ENCODE peak calls at places on chromosomes 3 and 15, in five cellular contexts. One of them, this sample, is unnamed.
A peak's percentile ranks its signal among the peaks of the same experiment; 100 is the strongest.

GRCh38 chr3:48628277-48629017 is 6.8 kb downstream of the SLC26A6 start:
- DNase-seq in GM23248: no peak
- DNase-seq in left ventricle myocardium inferior: no peak
- DNase-seq in esophagus muscularis mucosa: no peak
- DNase-seq in CD4-positive, alpha-beta memory T cell: no peak
- DNase-seq in this sample: no peak

GRCh38 chr15:63834500-63835210 is 907 bp upstream of the HERC1 start:
- DNase-seq in GM23248: no peak
- DNase-seq in left ventricle myocardium inferior: no peak
- DNase-seq in esophagus muscularis mucosa: no peak
- DNase-seq in CD4-positive, alpha-beta memory T cell: no peak
- DNase-seq in this sample: no peak

GRCh38 chr3:159854500-159855124 is 134.0 kb upstream of the IL12A start:
- DNase-seq in GM23248: peak; percentile 95
- DNase-seq in left ventricle myocardium inferior: no peak
- DNase-seq in esophagus muscularis mucosa: no peak
- DNase-seq in CD4-positive, alpha-beta memory T cell: no peak
- DNase-seq in this sample: no peak

GRCh38 chr3:97235179-97235578 is 420.8 kb downstream of the EPHA6 start:
- DNase-seq in GM23248: no peak
- DNase-seq in left ventricle myocardium inferior: no peak
- DNase-seq in esophagus muscularis mucosa: no peak
- DNase-seq in CD4-positive, alpha-beta memory T cell: no peak
- DNase-seq in this sample: no peak

GRCh38 chr3:195838714-195839113 is 27.0 kb upstream of the MUC4 start:
- DNase-seq in GM23248: no peak
- DNase-seq in left ventricle myocardium inferior: no peak
- DNase-seq in esophagus muscularis mucosa: no peak
- DNase-seq in CD4-positive, alpha-beta memory T cell: no peak
- DNase-seq in this sample: no peak

GRCh38 chr3:170751894-170752283 is 118.1 kb downstream of the RPL22L1 start:
- DNase-seq in GM23248: peak; percentile 55
- DNase-seq in left ventricle myocardium inferior: no peak
- DNase-seq in esophagus muscularis mucosa: no peak
- DNase-seq in CD4-positive, alpha-beta memory T cell: no peak
- DNase-seq in this sample: no peak

GRCh38 chr3:195566797-195567196 is 16.9 kb downstream of the APOD start:
- DNase-seq in GM23248: peak; percentile 43
- DNase-seq in left ventricle myocardium inferior: no peak
- DNase-seq in esophagus muscularis mucosa: no peak
- DNase-seq in CD4-positive, alpha-beta memory T cell: no peak
- DNase-seq in this sample: no peak

GRCh38 chr15:75203017-75203907 is 1.6 kb downstream of the C15orf39 start:
- DNase-seq in GM23248: peak; percentile 53
- DNase-seq in left ventricle myocardium inferior: no peak
- DNase-seq in esophagus muscularis mucosa: no peak
- DNase-seq in CD4-positive, alpha-beta memory T cell: no peak
- DNase-seq in this sample: peak; percentile 8

GRCh38 chr15:89442671-89443307 is 53.6 kb downstream of the RHCG start:
- DNase-seq in GM23248: peak; percentile 67
- DNase-seq in left ventricle myocardium inferior: no peak
- DNase-seq in esophagus muscularis mucosa: no peak
- DNase-seq in CD4-positive, alpha-beta memory T cell: no peak
- DNase-seq in this sample: no peak

GRCh38 chr15:66163553-66163952 is 90.0 kb downstream of the MEGF11 start:
- DNase-seq in GM23248: no peak
- DNase-seq in left ventricle myocardium inferior: no peak
- DNase-seq in esophagus muscularis mucosa: no peak
- DNase-seq in CD4-positive, alpha-beta memory T cell: no peak
- DNase-seq in this sample: no peak

GRCh38 chr3:59704292-59704691 is 654.5 kb upstream of the CFAP20DC start:
- DNase-seq in GM23248: no peak
- DNase-seq in left ventricle myocardium inferior: no peak
- DNase-seq in esophagus muscularis mucosa: no peak
- DNase-seq in CD4-positive, alpha-beta memory T cell: no peak
- DNase-seq in this sample: no peak

GRCh38 chr3:56023546-56023945 is 444.7 kb downstream of the ERC2 start:
- DNase-seq in GM23248: no peak
- DNase-seq in left ventricle myocardium inferior: no peak
- DNase-seq in esophagus muscularis mucosa: no peak
- DNase-seq in CD4-positive, alpha-beta memory T cell: no peak
- DNase-seq in this sample: no peak

GRCh38 chr3:177354461-177354860 is 157.2 kb upstream of the TBL1XR1 start:
- DNase-seq in GM23248: no peak
- DNase-seq in left ventricle myocardium inferior: no peak
- DNase-seq in esophagus muscularis mucosa: no peak
- DNase-seq in CD4-positive, alpha-beta memory T cell: no peak
- DNase-seq in this sample: no peak
- H3K27me3 ChIP-seq in GM23248: no peaks in the 10 kb centered on the region
- H3K27me3 ChIP-seq in left ventricle myocardium inferior: no peaks in the 10 kb centered on the region
- H3K27me3 ChIP-seq in esophagus muscularis mucosa: no peaks in the 10 kb centered on the region
- H3K27me3 ChIP-seq in CD4-positive, alpha-beta memory T cell: no peaks in the 10 kb centered on the region
- H3K27me3 ChIP-seq in this sample: no peaks in the 10 kb centered on the region

GRCh38 chr15:21261396-21261964 is 178.8 kb downstream of the POTEB3 start:
- DNase-seq in GM23248: no peak
- DNase-seq in left ventricle myocardium inferior: peak; percentile 22
- DNase-seq in esophagus muscularis mucosa: no peak
- DNase-seq in CD4-positive, alpha-beta memory T cell: no peak
- DNase-seq in this sample: no peak
- H3K9me3 ChIP-seq in GM23248: no peaks in the 10 kb centered on the region
- H3K9me3 ChIP-seq in left ventricle myocardium inferior: no peaks in the 10 kb centered on the region
- H3K9me3 ChIP-seq in esophagus muscularis mucosa: no peaks in the 10 kb centered on the region
- H3K9me3 ChIP-seq in CD4-positive, alpha-beta memory T cell: no peaks in the 10 kb centered on the region
- H3K9me3 ChIP-seq in this sample: no peaks in the 10 kb centered on the region

DNA sequence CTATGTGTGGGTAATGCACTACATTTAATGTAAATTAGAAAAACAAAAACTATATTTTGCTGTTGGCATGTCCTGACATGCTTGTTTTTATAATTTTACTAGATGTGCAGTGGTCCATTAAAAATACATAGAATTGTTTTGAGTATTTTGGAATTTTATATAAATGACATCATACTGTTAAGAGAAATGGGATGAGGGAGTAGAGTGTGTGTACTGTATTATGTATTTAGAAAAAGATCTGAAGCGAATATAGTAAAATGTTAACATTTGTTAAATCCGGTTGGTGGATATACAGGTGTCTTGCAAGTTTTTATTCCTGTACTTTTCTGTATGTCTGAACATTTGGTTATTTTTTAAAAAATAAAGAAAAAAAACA is 288.4 kb upstream of the SATB1 start:
- DNase-seq in GM23248: no peak
- DNase-seq in left ventricle myocardium inferior: no peak
- DNase-seq in esophagus muscularis mucosa: no peak
- DNase-seq in CD4-positive, alpha-beta memory T cell: no peak
- DNase-seq in this sample: no peak
- H3K36me3 ChIP-seq in GM23248: no peaks in the 10 kb centered on the region
- H3K36me3 ChIP-seq in left ventricle myocardium inferior: no peaks in the 10 kb centered on the region
- H3K36me3 ChIP-seq in esophagus muscularis mucosa: no peaks in the 10 kb centered on the region
- H3K36me3 ChIP-seq in CD4-positive, alpha-beta memory T cell: no peaks in the 10 kb centered on the region
- H3K36me3 ChIP-seq in this sample: no peaks in the 10 kb centered on the region

GRCh38 chr15:57681011-57681410 is 25.5 kb upstream of the POLR2M start:
- DNase-seq in GM23248: no peak
- DNase-seq in left ventricle myocardium inferior: no peak
- DNase-seq in esophagus muscularis mucosa: no peak
- DNase-seq in CD4-positive, alpha-beta memory T cell: no peak
- DNase-seq in this sample: no peak
- H3K27me3 ChIP-seq in GM23248: no peaks in the 10 kb centered on the region
- H3K27me3 ChIP-seq in left ventricle myocardium inferior: no peaks in the 10 kb centered on the region
- H3K27me3 ChIP-seq in esophagus muscularis mucosa: no peaks in the 10 kb centered on the region
- H3K27me3 ChIP-seq in CD4-positive, alpha-beta memory T cell: no peaks in the 10 kb centered on the region
- H3K27me3 ChIP-seq in this sample: no peaks in the 10 kb centered on the region

GRCh38 chr3:177608443-177608842 is 411.2 kb upstream of the TBL1XR1 start:
- DNase-seq in GM23248: no peak
- DNase-seq in left ventricle myocardium inferior: no peak
- DNase-seq in esophagus muscularis mucosa: no peak
- DNase-seq in CD4-positive, alpha-beta memory T cell: no peak
- DNase-seq in this sample: no peak
- H3K9me3 ChIP-seq in GM23248: no peaks in the 10 kb centered on the region
- H3K9me3 ChIP-seq in left ventricle myocardium inferior: peaks cover 7% of the 10 kb centered on the region
- H3K9me3 ChIP-seq in esophagus muscularis mucosa: no peaks in the 10 kb centered on the region
- H3K9me3 ChIP-seq in CD4-positive, alpha-beta memory T cell: no peaks in the 10 kb centered on the region
- H3K9me3 ChIP-seq in this sample: no peaks in the 10 kb centered on the region

GRCh38 chr3:122694966-122695365 is 14.3 kb downstream of the PARP14 start:
- DNase-seq in GM23248: no peak
- DNase-seq in left ventricle myocardium inferior: no peak
- DNase-seq in esophagus muscularis mucosa: no peak
- DNase-seq in CD4-positive, alpha-beta memory T cell: no peak
- DNase-seq in this sample: no peak
- H3K36me3 ChIP-seq in GM23248: peaks cover 3% of the 10 kb centered on the region
- H3K36me3 ChIP-seq in left ventricle myocardium inferior: peaks cover 96% of the 10 kb centered on the region
- H3K36me3 ChIP-seq in esophagus muscularis mucosa: peaks cover 37% of the 10 kb centered on the region
- H3K36me3 ChIP-seq in CD4-positive, alpha-beta memory T cell: peaks cover 71% of the 10 kb centered on the region
- H3K36me3 ChIP-seq in this sample: peaks cover 75% of the 10 kb centered on the region

DNA sequence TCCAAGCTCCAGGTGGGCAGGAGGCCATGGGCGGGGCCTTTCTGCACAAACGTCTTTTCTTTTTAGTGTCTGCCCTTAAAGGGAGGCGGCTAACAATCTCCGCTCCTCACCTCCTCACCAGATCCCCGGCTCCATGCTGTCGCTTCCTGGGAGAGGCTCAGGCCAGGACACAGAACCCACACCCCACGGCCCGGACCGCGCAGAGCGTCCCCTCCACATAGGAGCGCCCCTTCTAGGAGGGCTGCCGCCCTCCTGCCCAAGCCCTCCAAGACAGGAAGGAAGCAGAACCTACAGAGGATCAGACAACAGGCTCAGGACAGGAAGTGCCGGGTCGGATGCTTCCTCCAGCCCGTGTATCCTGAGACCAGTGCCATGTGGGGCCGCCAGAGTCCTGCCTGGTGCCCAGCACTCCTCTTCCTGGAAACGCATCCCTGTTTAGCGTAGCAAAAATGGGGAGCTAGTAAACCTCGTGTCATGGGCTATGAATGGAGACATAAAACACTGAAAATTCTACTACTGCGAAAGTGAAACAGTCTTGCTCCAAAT is 83.2 kb upstream of the ATP10A start:
- DNase-seq in GM23248: no peak
- DNase-seq in left ventricle myocardium inferior: no peak
- DNase-seq in esophagus muscularis mucosa: no peak
- DNase-seq in CD4-positive, alpha-beta memory T cell: no peak
- DNase-seq in this sample: no peak
- H3K27me3 ChIP-seq in GM23248: no peaks in the 10 kb centered on the region
- H3K27me3 ChIP-seq in left ventricle myocardium inferior: peaks cover 15% of the 10 kb centered on the region
- H3K27me3 ChIP-seq in esophagus muscularis mucosa: no peaks in the 10 kb centered on the region
- H3K27me3 ChIP-seq in CD4-positive, alpha-beta memory T cell: no peaks in the 10 kb centered on the region
- H3K27me3 ChIP-seq in this sample: no peaks in the 10 kb centered on the region

GRCh38 chr3:13815088-13815683 is 64.7 kb downstream of the WNT7A start:
- DNase-seq in GM23248: no peak
- DNase-seq in left ventricle myocardium inferior: no peak
- DNase-seq in esophagus muscularis mucosa: no peak
- DNase-seq in CD4-positive, alpha-beta memory T cell: no peak
- DNase-seq in this sample: no peak
- H3K9me3 ChIP-seq in GM23248: no peaks in the 10 kb centered on the region
- H3K9me3 ChIP-seq in left ventricle myocardium inferior: peaks cover 61% of the 10 kb centered on the region
- H3K9me3 ChIP-seq in esophagus muscularis mucosa: peaks cover 30% of the 10 kb centered on the region
- H3K9me3 ChIP-seq in CD4-positive, alpha-beta memory T cell: peaks cover 40% of the 10 kb centered on the region
- H3K9me3 ChIP-seq in this sample: peaks cover 7% of the 10 kb centered on the region

GRCh38 chr15:98958918-98959639 is 48.5 kb downstream of the PGPEP1L start:
- DNase-seq in GM23248: no peak
- DNase-seq in left ventricle myocardium inferior: no peak
- DNase-seq in esophagus muscularis mucosa: no peak
- DNase-seq in CD4-positive, alpha-beta memory T cell: no peak
- DNase-seq in this sample: no peak
- H3K36me3 ChIP-seq in GM23248: peaks cover 58% of the 10 kb centered on the region
- H3K36me3 ChIP-seq in left ventricle myocardium inferior: peaks cover 67% of the 10 kb centered on the region
- H3K36me3 ChIP-seq in esophagus muscularis mucosa: peaks cover 47% of the 10 kb centered on the region
- H3K36me3 ChIP-seq in CD4-positive, alpha-beta memory T cell: no peaks in the 10 kb centered on the region
- H3K36me3 ChIP-seq in this sample: no peaks in the 10 kb centered on the region

DNA sequence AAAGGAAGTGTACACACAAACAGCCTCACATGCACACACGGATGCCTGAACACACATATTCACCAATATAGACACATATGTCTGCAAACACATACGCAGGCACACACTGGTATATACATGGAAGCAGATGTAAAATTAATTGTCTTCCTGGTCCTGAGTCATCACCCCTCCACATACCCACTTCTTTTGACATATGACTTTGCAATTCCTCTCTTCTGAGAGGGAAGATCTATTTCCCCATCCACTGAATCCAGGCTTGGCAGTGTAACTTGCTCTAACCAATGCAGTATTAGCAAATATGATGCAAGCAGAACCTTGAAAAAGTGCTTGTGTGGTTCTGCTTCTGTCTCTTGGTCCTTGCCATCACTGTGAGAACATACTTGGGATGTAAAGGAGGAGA is 76.8 kb upstream of the HRH1 start:
- DNase-seq in GM23248: peak; percentile 82
- DNase-seq in left ventricle myocardium inferior: no peak
- DNase-seq in esophagus muscularis mucosa: no peak
- DNase-seq in CD4-positive, alpha-beta memory T cell: no peak
- DNase-seq in this sample: no peak
- H3K27me3 ChIP-seq in GM23248: no peaks in the 10 kb centered on the region
- H3K27me3 ChIP-seq in left ventricle myocardium inferior: peaks cover 37% of the 10 kb centered on the region
- H3K27me3 ChIP-seq in esophagus muscularis mucosa: no peaks in the 10 kb centered on the region
- H3K27me3 ChIP-seq in CD4-positive, alpha-beta memory T cell: no peaks in the 10 kb centered on the region
- H3K27me3 ChIP-seq in this sample: no peaks in the 10 kb centered on the region